ENCODE peak calls at places on chromosome 12, in eight cellular contexts. G is A549, M is GM23338, H is SK-N-SH, V is HepG2, Y is HCT116, W is K562, A is Panc1. E is an unnamed sample.

GRCh38 chr12:6767592-6768384 is 1.6 kb downstream of the PTMS start:
- DNase-seq in G (no peak), M (peak), H (peak), V (peak), Y (no peak), W (peak), A (no peak), E (no peak)

GRCh38 chr12:52244615-52244994 is 11.6 kb downstream of the KRT7 start:
- DNase-seq in G (peak), M (no peak), H (peak), V (no peak), Y (no peak), W (no peak), A (no peak), E (no peak)

GRCh38 chr12:6336859-6337744 is 4.8 kb downstream of the TNFRSF1A start:
- DNase-seq in G (no peak), M (no peak), H (no peak), V (no peak), Y (no peak), W (peak), A (no peak), E (peak)

GRCh38 chr12:16198884-16199283 is 78.6 kb downstream of the SLC15A5 start:
- DNase-seq in G (no peak), M (peak), H (no peak), V (no peak), Y (no peak), W (no peak), A (no peak), E (peak)

GRCh38 chr12:27616356-27617150 is 79.7 kb upstream of the REP15 start:
- DNase-seq in G (no peak), M (no peak), H (no peak), V (no peak), Y (no peak), W (no peak), A (no peak), E (no peak)

GRCh38 chr12:6978188-6978986 is 7.7 kb downstream of the EMG1 start:
- DNase-seq in G (no peak), M (no peak), H (no peak), V (no peak), Y (no peak), W (no peak), A (no peak), E (no peak)

GRCh38 chr12:70122804-70123203 is 120.4 kb upstream of the CNOT2 start:
- DNase-seq in G (no peak), M (no peak), H (no peak), V (no peak), Y (no peak), W (no peak), A (no peak), E (no peak)

GRCh38 chr12:106066051-106066705 is 72.6 kb downstream of the NUAK1 start:
- DNase-seq in G (no peak), M (no peak), H (no peak), V (no peak), Y (no peak), W (no peak), A (no peak), E (no peak)

GRCh38 chr12:67893003-67893402 is 96.2 kb upstream of the IFNG-AS1 start:
- DNase-seq in G (no peak), M (no peak), H (no peak), V (no peak), Y (no peak), W (no peak), A (no peak), E (no peak)

GRCh38 chr12:67969134-67969782 is 20.0 kb upstream of the IFNG-AS1 start:
- DNase-seq in G (no peak), M (no peak), H (no peak), V (no peak), Y (no peak), W (no peak), A (no peak), E (no peak)

GRCh38 chr12:12364787-12365441 is 8.0 kb downstream of the BORCS5 start:
- DNase-seq in G (no peak), M (no peak), H (no peak), V (no peak), Y (no peak), W (no peak), A (no peak), E (no peak)

GRCh38 chr12:70648831-70649230 is 11.6 kb upstream of the PTPRB start:
- DNase-seq in G (no peak), M (no peak), H (no peak), V (no peak), Y (no peak), W (no peak), A (no peak), E (no peak)

GRCh38 chr12:113242018-113242418 is 20.8 kb downstream of the TPCN1 start:
- DNase-seq in G (no peak), M (no peak), H (no peak), V (no peak), Y (no peak), W (no peak), A (peak), E (peak)

GRCh38 chr12:100995201-100995600 is 200.6 kb downstream of the ANO4 start:
- DNase-seq in G (no peak), M (peak), H (no peak), V (no peak), Y (no peak), W (no peak), A (no peak), E (no peak)

GRCh38 chr12:107025691-107026090 is 38.7 kb upstream of the MTERF2 start:
- DNase-seq in G (no peak), M (peak), H (no peak), V (no peak), Y (no peak), W (no peak), A (no peak), E (no peak)

GRCh38 chr12:38697290-38697689 is 208.1 kb downstream of the CPNE8 start:
- DNase-seq in G (no peak), M (no peak), H (no peak), V (no peak), Y (no peak), W (no peak), A (no peak), E (no peak)

GRCh38 chr12:101407054-101407437 is 526 bp downstream of the ARL1 start:
- DNase-seq in G (no peak), M (peak), H (no peak), V (peak), Y (no peak), W (no peak), A (no peak), E (no peak)

GRCh38 chr12:1639538-1639937 is 10.5 kb downstream of the WNT5B start:
- DNase-seq in G (no peak), M (peak), H (no peak), V (no peak), Y (no peak), W (no peak), A (no peak), E (no peak)

GRCh38 chr12:113955109-113955970 is 10.8 kb downstream of the RBM19 start:
- DNase-seq in G (peak), M (peak), H (peak), V (peak), Y (peak), W (peak), A (no peak), E (no peak)

GRCh38 chr12:56084958-56085543 is 5.1 kb downstream of the ERBB3 start:
- DNase-seq in G (peak), M (peak), H (no peak), V (no peak), Y (no peak), W (peak), A (no peak), E (no peak)

GRCh38 chr12:52561880-52562449 is 9.0 kb upstream of the KRT71 start:
- DNase-seq in G (peak), M (peak), H (no peak), V (peak), Y (peak), W (peak), A (no peak), E (no peak)

GRCh38 chr12:57460457-57461325 is 1.1 kb downstream of the GLI1 start:
- DNase-seq in G (peak), M (peak), H (peak), V (no peak), Y (no peak), W (peak), A (no peak), E (no peak)

GRCh38 chr12:65977384-65977783 is 153.1 kb downstream of the HMGA2 start:
- DNase-seq in G (no peak), M (no peak), H (no peak), V (no peak), Y (no peak), W (no peak), A (no peak), E (no peak)

GRCh38 chr12:49838973-49839633 is 3.8 kb downstream of the BCDIN3D start:
- DNase-seq in G (peak), M (peak), H (peak), V (peak), Y (peak), W (peak), A (no peak), E (peak)

GRCh38 chr12:88393017-88393767 is 187.1 kb downstream of the KITLG start:
- DNase-seq in G (peak), M (peak), H (peak), V (peak), Y (peak), W (no peak), A (no peak), E (peak)

GRCh38 chr12:14776236-14776959 is 26.9 kb downstream of the WBP11 start:
- DNase-seq in G (peak), M (no peak), H (peak), V (no peak), Y (no peak), W (no peak), A (no peak), E (no peak)

GRCh38 chr12:6554168-6554989 is 1.5 kb downstream of the IFFO1 start:
- DNase-seq in G (peak), M (peak), H (peak), V (peak), Y (peak), W (peak), A (no peak), E (no peak)

GRCh38 chr12:11545438-11546330 is 103.8 kb upstream of the ETV6 start:
- DNase-seq in G (no peak), M (peak), H (peak), V (no peak), Y (no peak), W (no peak), A (no peak), E (no peak)

GRCh38 chr12:29547844-29548243 is 50.4 kb upstream of the OVCH1 start:
- DNase-seq in G (no peak), M (no peak), H (no peak), V (no peak), Y (no peak), W (no peak), A (no peak), E (no peak)

GRCh38 chr12:59182191-59182590 is 261.9 kb upstream of the LRIG3 start:
- DNase-seq in G (no peak), M (no peak), H (no peak), V (no peak), Y (no peak), W (no peak), A (no peak), E (no peak)

DNA sequence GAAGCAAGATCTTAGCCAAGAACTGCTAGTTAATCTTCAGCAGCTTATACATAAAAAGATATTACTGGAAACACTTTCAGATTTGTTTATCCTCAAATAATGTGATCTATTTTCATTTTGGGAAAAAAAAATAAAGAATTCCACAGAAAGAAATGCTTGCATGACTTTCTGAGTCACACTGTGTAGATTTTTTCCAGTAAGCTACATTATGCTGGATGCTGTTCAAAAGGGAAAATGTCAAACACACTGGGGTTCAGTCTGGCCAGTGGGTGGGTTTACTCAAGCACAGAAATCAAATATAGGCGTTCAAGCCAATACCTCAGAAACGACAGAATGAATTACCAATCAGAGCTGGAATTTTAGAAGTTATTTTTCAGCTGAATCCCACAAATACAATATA is 239.5 kb upstream of the KRR1 start:
- DNase-seq in G (peak), M (no peak), H (no peak), V (peak), Y (no peak), W (no peak), A (no peak), E (no peak)
- TF ChIP-seq REST in G (no peak), M (no peak), H (no peak), V (no peak), Y (no peak), W (no peak), A (no peak), E (no peak)

GRCh38 chr12:121580959-121581680 is at the start of gene KDM2B:
- DNase-seq in G (no peak), M (peak), H (peak), V (peak), Y (no peak), W (peak), A (no peak), E (no peak)

GRCh38 chr12:121578230-121579189 is 2.3 kb downstream of the KDM2B start:
- DNase-seq in G (no peak), M (peak), H (peak), V (no peak), Y (no peak), W (no peak), A (no peak), E (no peak)

GRCh38 chr12:121579981-121580868 is 598 bp downstream of the KDM2B start:
- DNase-seq in G (peak), M (peak), H (peak), V (peak), Y (no peak), W (peak), A (no peak), E (peak)

GRCh38 chr12:121577443-121578180 is 3.2 kb downstream of the KDM2B start:
- DNase-seq in G (no peak), M (peak), H (no peak), V (no peak), Y (no peak), W (no peak), A (no peak), E (no peak)

GRCh38 chr12:121579190-121579791 is 1.5 kb downstream of the KDM2B start:
- DNase-seq in G (no peak), M (peak), H (peak), V (no peak), Y (no peak), W (peak), A (no peak), E (peak)
- TF ChIP-seq REST in G (no peak), M (no peak), H (no peak), V (no peak), Y (no peak), W (no peak), A (no peak), E (no peak)

DNA sequence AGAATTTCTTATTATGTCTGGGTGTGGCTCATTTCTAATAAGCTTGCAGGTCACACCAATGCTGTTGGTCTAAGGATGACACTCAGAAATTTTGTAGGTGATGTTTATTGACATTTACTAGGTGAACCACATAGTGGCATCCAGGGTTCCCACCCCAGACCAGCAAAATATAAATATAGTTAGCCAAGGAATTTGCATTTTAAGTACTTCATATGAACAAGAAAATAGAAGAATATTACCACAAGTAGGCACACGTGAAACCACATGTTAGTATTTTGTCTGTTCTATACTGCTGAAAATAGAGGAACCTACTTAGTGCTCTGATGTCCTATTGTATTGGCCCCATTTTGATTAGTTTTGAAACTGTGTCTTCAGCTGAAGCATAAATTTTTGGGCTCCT is 71.1 kb downstream of the USP15 start:
- DNase-seq in G (no peak), M (no peak), H (no peak), V (no peak), Y (no peak), W (no peak), A (no peak), E (no peak)
- TF ChIP-seq REST in G (no peak), M (no peak), H (no peak), V (no peak), Y (no peak), W (no peak), A (no peak), E (no peak)

GRCh38 chr12:21607701-21608100 is 3.1 kb upstream of the GYS2 start:
- DNase-seq in G (peak), M (peak), H (no peak), V (no peak), Y (peak), W (no peak), A (no peak), E (no peak)
- TF ChIP-seq REST in G (no peak), M (no peak), H (no peak), V (no peak), Y (no peak), W (no peak), A (no peak), E (no peak)

DNA sequence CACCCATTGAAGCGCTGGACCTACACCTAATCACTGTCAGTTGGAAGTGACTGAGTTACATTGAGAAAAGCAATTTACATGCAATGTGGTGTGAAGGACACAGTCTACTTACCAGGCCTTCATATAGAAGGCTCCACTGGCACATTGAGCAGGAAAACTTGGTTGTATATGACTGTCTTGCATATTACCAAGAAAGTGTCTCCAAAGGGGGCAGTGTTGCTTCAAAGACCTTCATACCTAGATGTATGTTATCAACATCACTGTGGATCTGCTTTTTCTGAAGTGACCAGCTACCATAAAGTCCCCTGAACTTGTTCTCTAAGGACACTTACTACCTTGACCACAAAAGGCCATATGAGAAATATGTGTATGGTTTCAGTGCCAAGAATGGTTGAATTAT is 64.1 kb downstream of the NELL2 start:
- DNase-seq in G (peak), M (peak), H (no peak), V (no peak), Y (peak), W (no peak), A (no peak), E (no peak)
- TF ChIP-seq REST in G (no peak), M (no peak), H (no peak), V (no peak), Y (no peak), W (no peak), A (no peak), E (no peak)

DNA sequence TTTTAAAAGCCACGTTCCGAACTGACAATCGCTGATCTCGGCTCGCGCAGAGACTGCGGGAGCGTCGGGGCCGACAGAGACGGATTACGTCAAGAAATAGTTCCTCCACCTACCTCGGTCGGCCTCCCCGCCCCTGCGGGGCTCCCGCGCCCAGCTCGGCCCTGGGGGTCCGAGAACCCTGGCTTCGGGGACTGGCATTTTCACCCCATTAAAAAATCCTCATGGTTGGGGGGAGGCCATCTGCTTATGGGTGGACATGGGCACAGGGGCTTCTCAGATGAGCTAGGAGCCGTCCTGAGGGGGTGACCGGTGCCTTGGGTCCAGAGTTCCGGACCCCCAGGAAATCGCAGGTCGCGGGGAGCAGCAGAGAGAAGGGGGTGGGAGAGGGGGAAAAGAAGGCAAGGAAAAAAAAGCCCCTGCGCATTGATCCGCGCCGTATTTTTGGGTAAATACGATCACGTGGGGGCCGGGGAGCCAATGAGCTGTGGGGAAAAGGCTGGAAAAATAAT is 311 bp upstream of the HOXC9 start:
- DNase-seq in G (peak), M (peak), H (peak), V (peak), Y (peak), W (peak), A (no peak), E (no peak)
- TF ChIP-seq REST in G (peak), M (no peak), H (no peak), V (no peak), Y (no peak), W (no peak), A (no peak), E (no peak)

GRCh38 chr12:130016194-130016593 is 112.4 kb upstream of the TMEM132D start:
- DNase-seq in G (no peak), M (no peak), H (no peak), V (no peak), Y (no peak), W (no peak), A (no peak), E (no peak)

GRCh38 chr12:130016986-130017385 is 113.2 kb upstream of the TMEM132D start:
- DNase-seq in G (no peak), M (no peak), H (no peak), V (no peak), Y (no peak), W (no peak), A (no peak), E (no peak)

GRCh38 chr12:130014485-130014807 is 110.6 kb upstream of the TMEM132D start:
- DNase-seq in G (peak), M (peak), H (peak), V (no peak), Y (no peak), W (no peak), A (no peak), E (no peak)

GRCh38 chr12:130011611-130012385 is 108.0 kb upstream of the TMEM132D start:
- DNase-seq in G (no peak), M (no peak), H (no peak), V (no peak), Y (no peak), W (no peak), A (no peak), E (no peak)

DNA sequence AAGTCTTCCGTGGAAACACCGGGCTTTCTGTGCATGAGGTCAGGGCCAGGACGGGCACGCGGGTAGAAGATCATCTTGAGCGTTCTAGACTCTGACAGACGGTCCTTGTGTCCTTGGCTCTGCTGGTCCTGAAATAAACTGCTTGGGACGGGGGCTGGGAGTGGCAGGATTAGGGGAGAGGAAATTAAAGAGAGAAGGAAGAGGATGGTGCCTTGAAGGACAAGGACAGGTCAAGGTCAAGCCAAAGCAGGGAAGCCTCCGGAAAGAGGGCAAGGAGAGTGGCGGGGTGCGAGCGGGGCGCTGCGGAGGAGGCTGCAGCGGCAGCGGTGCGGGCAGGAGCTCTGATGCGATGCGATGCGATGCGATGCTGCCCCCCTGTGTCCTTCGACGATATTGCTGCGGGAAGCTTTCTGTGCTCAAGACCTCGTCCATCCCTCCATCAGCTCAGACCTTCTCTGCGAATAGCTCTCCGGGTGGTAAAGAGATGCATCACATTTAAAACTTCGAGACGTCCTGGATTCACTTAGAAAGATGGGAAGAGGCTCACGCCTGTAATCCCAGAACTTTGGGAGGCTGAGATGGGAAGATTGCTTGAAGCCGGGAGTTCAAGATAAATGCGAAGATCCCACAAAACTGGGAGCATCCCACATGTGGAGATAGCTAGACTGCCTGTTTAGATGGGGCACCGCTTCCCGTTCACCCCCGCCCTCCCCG is 110.1 kb upstream of the TMEM132D start:
- DNase-seq in G (peak), M (peak), H (peak), V (peak), Y (no peak), W (peak), A (peak), E (no peak)
- TF ChIP-seq REST in G (no peak), M (no peak), H (no peak), V (no peak), Y (no peak), W (no peak), A (no peak), E (no peak)

GRCh38 chr12:115385141-115385540 is 701.2 kb upstream of the TBX3 start:
- DNase-seq in G (no peak), M (no peak), H (no peak), V (no peak), Y (no peak), W (no peak), A (no peak), E (no peak)
- TF ChIP-seq REST in G (no peak), M (no peak), H (no peak), V (no peak), Y (no peak), W (no peak), A (no peak), E (no peak)